ENCODE peak calls at places on chromosomes 1 and 21, in eight cellular contexts. F is kidney tubule cell, I is H7, L is EL, K is fibroblast of lung, W is fibroblast of pulmonary artery, H is ELF-1, O is HCEC 1CT. V is an unnamed sample.

GRCh38 chr1:64215576-64215975 is 12.2 kb downstream of the UBE2U start:
- DNase-seq in F (peak; percentile 96), I (no peak), L (no peak), K (peak; percentile 31), W (no peak), H (no peak), O (no peak), V (no peak)

GRCh38 chr1:191134796-191135195 is 657.1 kb upstream of the BRINP3 start:
- DNase-seq in F (peak; percentile 42), I (no peak), L (no peak), K (peak; percentile 69), W (peak; percentile 45), H (no peak), O (no peak), V (no peak)

GRCh38 chr1:11838349-11839272 is 9.0 kb downstream of the NPPA start:
- DNase-seq in F (peak; percentile 62), I (peak; percentile 97), L (peak; percentile 61), K (peak; percentile 20), W (peak; percentile 67), H (peak; percentile 82), O (peak; percentile 31), V (peak; percentile 58)

GRCh38 chr1:65558215-65558614 is 137.7 kb downstream of the LEPR start:
- DNase-seq in F (no peak), I (no peak), L (peak; percentile 5), K (peak; percentile 16), W (no peak), H (no peak), O (peak; percentile 12), V (no peak)

GRCh38 chr21:42562258-42562657 is 48.6 kb downstream of the SLC37A1 start:
- DNase-seq in F (no peak), I (no peak), L (no peak), K (no peak), W (no peak), H (no peak), O (no peak), V (no peak)

GRCh38 chr1:27099904-27100796 is 54.8 kb downstream of the SLC9A1 start:
- DNase-seq in F (no peak), I (peak; percentile 80), L (peak; percentile 79), K (peak; percentile 67), W (peak; percentile 83), H (peak; percentile 40), O (peak; percentile 41), V (no peak)

GRCh38 chr1:164748253-164748899 is 189.4 kb downstream of the PBX1 start:
- DNase-seq in F (peak; percentile 79), I (no peak), L (peak; percentile 97), K (peak; percentile 99), W (peak; percentile 99), H (peak; percentile 23), O (peak; percentile 99), V (peak; percentile 87)

GRCh38 chr21:46094401-46095105 is 3.4 kb upstream of the COL6A2 start:
- DNase-seq in F (no peak), I (no peak), L (no peak), K (no peak), W (no peak), H (peak; percentile 0), O (no peak), V (no peak)

GRCh38 chr1:202632241-202632640 is 78.0 kb downstream of the SYT2 start:
- DNase-seq in F (no peak), I (no peak), L (no peak), K (no peak), W (no peak), H (no peak), O (no peak), V (no peak)

GRCh38 chr1:190852611-190853010 is 374.9 kb upstream of the BRINP3 start:
- DNase-seq in F (peak; percentile 56), I (no peak), L (no peak), K (peak; percentile 6), W (no peak), H (no peak), O (no peak), V (no peak)

GRCh38 chr1:64923294-64923718 is 43.0 kb downstream of the JAK1 start:
- DNase-seq in F (no peak), I (no peak), L (no peak), K (peak; percentile 45), W (no peak), H (no peak), O (no peak), V (peak; percentile 12)

GRCh38 chr1:232629250-232630046 is 485 bp downstream of the SIPA1L2 start:
- DNase-seq in F (peak; percentile 50), I (peak; percentile 68), L (peak; percentile 38), K (peak; percentile 54), W (peak; percentile 9), H (peak; percentile 79), O (no peak), V (no peak)

GRCh38 chr1:244834596-244835275 is 722 bp upstream of the COX20 start:
- DNase-seq in F (peak; percentile 92), I (peak; percentile 97), L (peak; percentile 94), K (peak; percentile 90), W (peak; percentile 95), H (peak; percentile 90), O (peak; percentile 94), V (peak; percentile 91)

GRCh38 chr1:46764406-46764805 is 34.4 kb upstream of the CYP4B1 start:
- DNase-seq in F (no peak), I (no peak), L (no peak), K (no peak), W (no peak), H (no peak), O (no peak), V (no peak)

GRCh38 chr1:22053018-22053860 is 730 bp downstream of the CDC42 start:
- DNase-seq in F (peak; percentile 78), I (peak; percentile 89), L (peak; percentile 66), K (peak; percentile 87), W (peak; percentile 89), H (peak; percentile 80), O (peak; percentile 56), V (peak; percentile 65)

GRCh38 chr1:53672785-53673184 is 66.2 kb downstream of the GLIS1 start:
- DNase-seq in F (no peak), I (no peak), L (no peak), K (no peak), W (no peak), H (no peak), O (no peak), V (no peak)

GRCh38 chr21:42632771-42633690 is 20.4 kb upstream of the PDE9A start:
- DNase-seq in F (no peak), I (no peak), L (no peak), K (no peak), W (no peak), H (no peak), O (no peak), V (no peak)